ENCODE peak calls at places on chromosome 1, in nine cellular contexts. I is ACHN; U is fibroblast of the aortic adventitia; D is stimulated activated CD4-positive, alpha-beta T cell treated with anti-CD3 and anti-CD28 coated beads, Interleukin-1b, Interleukin-23, amount 100 ng/mL, for 48 hours; Q is cardiac muscle cell; F is non-pigmented ciliary epithelial cell; G is NCI-H1694 treated with DMSO at 0.1 percent for 48 hours; L is stimulated activated naive B cell treated with anti-CD40 and anti-IgM and Interleukin-4, amounts not matched to agents 10 μg/mL and 1 μg/mL and 100 μg/mL, for 72 hours; Z is ovary. O is an unnamed sample.

GRCh38 chr1:207998691-207999090 is 87.8 kb upstream of the CD34 start:
- DNase-seq in I (no peak), U (no peak), D (no peak), Q (no peak), F (no peak), G (no peak), L (no peak), Z (no peak), O (no peak)

GRCh38 chr1:41789616-41790330 is 128.9 kb downstream of the HIVEP3 start:
- DNase-seq in I (no peak), U (no peak), D (no peak), Q (no peak), F (no peak), G (no peak), L (no peak), Z (no peak), O (no peak)

GRCh38 chr1:207309775-207310273 is 11.7 kb upstream of the CD55 start:
- DNase-seq in I (peak; percentile 93), U (peak; percentile 78), D (no peak), Q (peak; percentile 37), F (peak; percentile 80), G (no peak), L (no peak), Z (no peak), O (no peak)

GRCh38 chr1:31120783-31121180 is 55.3 kb upstream of the PUM1 start:
- DNase-seq in I (no peak), U (no peak), D (no peak), Q (no peak), F (no peak), G (no peak), L (no peak), Z (no peak), O (no peak)

GRCh38 chr1:247409869-247410544 is 6.0 kb upstream of the NLRP3 start:
- DNase-seq in I (no peak), U (no peak), D (peak; percentile 54), Q (no peak), F (no peak), G (no peak), L (peak; percentile 29), Z (no peak), O (peak; percentile 64)

GRCh38 chr1:64514197-64514765 is 44.4 kb downstream of the CACHD1 start:
- DNase-seq in I (no peak), U (peak; percentile 96), D (no peak), Q (peak; percentile 31), F (peak; percentile 79), G (peak; percentile 82), L (no peak), Z (no peak), O (no peak)

GRCh38 chr1:218090459-218090858 is 194.6 kb upstream of the RRP15 start:
- DNase-seq in I (no peak), U (no peak), D (no peak), Q (no peak), F (no peak), G (no peak), L (no peak), Z (no peak), O (no peak)

GRCh38 chr1:91801496-91802115 is 84.3 kb downstream of the TGFBR3 start:
- DNase-seq in I (no peak), U (no peak), D (no peak), Q (no peak), F (no peak), G (no peak), L (no peak), Z (no peak), O (no peak)

GRCh38 chr1:71080178-71080781 is 555 bp downstream of the ZRANB2 start:
- DNase-seq in I (peak; percentile 5), U (peak; percentile 14), D (peak; percentile 5), Q (peak; percentile 58), F (no peak), G (no peak), L (no peak), Z (no peak), O (no peak)

GRCh38 chr1:151189638-151190445 is at the start of gene VPS72:
- DNase-seq in I (peak; percentile 95), U (peak; percentile 87), D (peak; percentile 89), Q (peak; percentile 93), F (no peak), G (peak; percentile 96), L (peak; percentile 83), Z (peak; percentile 82), O (peak; percentile 88)

O was measured in T-helper 2 cell treated with Interferon-gamma antibody and Interleukin-4, amounts not matched to agents 5 μg/mL and 100 μg/mL, for 36 hours.